ENCODE peak calls at places on chromosomes 11 and 22, in nine cellular contexts. V, Y, X, S, T, G, F, Z and J are unnamed samples.

GRCh38 chr22:17910561-17911311 is 113.6 kb downstream of the MICAL3 start:
- DNase-seq in V (no peak), Y (no peak), X (no peak), S (no peak), T (peak; percentile 87), G (no peak), F (peak; percentile 22), Z (peak; percentile 92), J (peak; percentile 60)

GRCh38 chr11:32435511-32435946 is at the start of gene WT1:
- DNase-seq in V (no peak), Y (peak; percentile 13), X (no peak), S (no peak), T (peak; percentile 58), G (no peak), F (peak; percentile 20), Z (no peak), J (no peak)

GRCh38 chr22:41288245-41288946 is 2.4 kb upstream of the RANGAP1 start:
- DNase-seq in V (no peak), Y (no peak), X (no peak), S (no peak), T (peak; percentile 93), G (no peak), F (peak; percentile 93), Z (no peak), J (peak; percentile 70)

GRCh38 chr11:74520927-74521665 is 27.6 kb upstream of the LIPT2 start:
- DNase-seq in V (no peak), Y (no peak), X (no peak), S (no peak), T (no peak), G (no peak), F (no peak), Z (no peak), J (no peak)

GRCh38 chr22:41907436-41908401 is 7.2 kb downstream of the SHISA8 start:
- DNase-seq in V (no peak), Y (no peak), X (no peak), S (no peak), T (peak; percentile 75), G (no peak), F (no peak), Z (no peak), J (no peak)

GRCh38 chr11:68411501-68411991 is 49.0 kb upstream of the PPP6R3 start:
- DNase-seq in V (no peak), Y (peak; percentile 16), X (no peak), S (no peak), T (no peak), G (no peak), F (peak; percentile 80), Z (no peak), J (no peak)

GRCh38 chr22:39898997-39899396 is 1.9 kb upstream of the GRAP2 start:
- DNase-seq in V (no peak), Y (no peak), X (no peak), S (no peak), T (no peak), G (no peak), F (no peak), Z (peak; percentile 35), J (no peak)

GRCh38 chr22:22767876-22768602 is 119.6 kb upstream of the IGLL5 start:
- DNase-seq in V (no peak), Y (peak; percentile 3), X (no peak), S (no peak), T (no peak), G (no peak), F (peak; percentile 25), Z (no peak), J (no peak)

GRCh38 chr11:14029971-14030531 is 67.5 kb downstream of the SPON1 start:
- DNase-seq in V (no peak), Y (no peak), X (no peak), S (no peak), T (peak; percentile 14), G (peak; percentile 86), F (peak; percentile 94), Z (peak; percentile 29), J (peak; percentile 66)

GRCh38 chr22:46044718-46045458 is 67.9 kb upstream of the WNT7B start:
- DNase-seq in V (no peak), Y (no peak), X (no peak), S (no peak), T (no peak), G (no peak), F (peak; percentile 64), Z (no peak), J (no peak)